ENCODE peak calls at places on chromosomes 12 and 14, in seven cellular contexts. P, O, J, W, N, D and U are unnamed samples.

GRCh38 chr14:88553886-88554457 is 835 bp downstream of the PTPN21 start:
- DNase-seq in P (peak), O (no peak), J (no peak), W (no peak), N (no peak), D (no peak), U (no peak)

GRCh38 chr12:40105515-40106201 is at the start of gene SLC2A13:
- DNase-seq in P (peak), O (peak), J (peak), W (peak), N (peak), D (peak), U (peak)

GRCh38 chr12:122852336-122853275 is 17.3 kb downstream of the HIP1R start:
- DNase-seq in P (no peak), O (no peak), J (no peak), W (no peak), N (no peak), D (no peak), U (no peak)

GRCh38 chr14:74935340-74935640 is 12.2 kb upstream of the RPS6KL1 start:
- DNase-seq in P (no peak), O (no peak), J (no peak), W (no peak), N (no peak), D (no peak), U (no peak)

GRCh38 chr12:52130695-52131094 is 51.2 kb downstream of the SMIM41 start:
- DNase-seq in P (no peak), O (no peak), J (no peak), W (no peak), N (no peak), D (no peak), U (no peak)

GRCh38 chr12:64968989-64969819 is 144.8 kb downstream of the TBC1D30 start:
- DNase-seq in P (no peak), O (no peak), J (no peak), W (no peak), N (no peak), D (no peak), U (no peak)

GRCh38 chr14:100616854-100617714 is 29.9 kb upstream of the BEGAIN start:
- DNase-seq in P (no peak), O (no peak), J (no peak), W (no peak), N (no peak), D (no peak), U (peak)

GRCh38 chr12:124939428-124940142 is 25.1 kb upstream of the UBC start:
- DNase-seq in P (peak), O (peak), J (peak), W (peak), N (peak), D (no peak), U (peak)

GRCh38 chr12:69062838-69063237 is 129.9 kb upstream of the CPM start:
- DNase-seq in P (no peak), O (no peak), J (no peak), W (no peak), N (no peak), D (no peak), U (no peak)

GRCh38 chr12:11630046-11630706 is 19.3 kb upstream of the ETV6 start:
- DNase-seq in P (no peak), O (no peak), J (no peak), W (no peak), N (no peak), D (no peak), U (no peak)